ENCODE peak calls at places on chromosome 22, in nine cellular contexts. L is heart left ventricle, I is fibroblast of lung, X is A549, B is GM23248, Z is adrenal gland, V is colonic mucosa, Y is aorta, K is AG04450. A is an unnamed sample.

GRCh38 chr22:22099833-22100812 is 117.5 kb upstream of the TOP3B start:
- DNase-seq in L (no peak), I (no peak), X (no peak), B (peak; percentile 38), Z (no peak), V (no peak), Y (no peak), K (no peak), A (no peak)

GRCh38 chr22:45226681-45227186 is 14.0 kb downstream of the KIAA0930 start:
- DNase-seq in L (no peak), I (no peak), X (no peak), B (peak; percentile 66), Z (no peak), V (no peak), Y (peak; percentile 73), K (no peak), A (no peak)

GRCh38 chr22:22927196-22927887 is 39.7 kb downstream of the IGLL5 start:
- DNase-seq in L (no peak), I (no peak), X (no peak), B (peak; percentile 37), Z (no peak), V (no peak), Y (no peak), K (no peak), A (no peak)

GRCh38 chr22:39727541-39727940 is 157.0 kb downstream of the CACNA1I start:
- DNase-seq in L (no peak), I (peak; percentile 31), X (peak; percentile 24), B (no peak), Z (no peak), V (no peak), Y (peak; percentile 23), K (no peak), A (no peak)

GRCh38 chr22:31179345-31179744 is 19.4 kb downstream of the RNF185 start:
- DNase-seq in L (no peak), I (no peak), X (no peak), B (peak; percentile 76), Z (no peak), V (peak; percentile 63), Y (no peak), K (no peak), A (no peak)

GRCh38 chr22:49212466-49212865 is 615.2 kb downstream of the BRD1 start:
- DNase-seq in L (peak; percentile 2), I (no peak), X (no peak), B (no peak), Z (peak; percentile 7), V (no peak), Y (peak; percentile 63), K (no peak), A (no peak)

GRCh38 chr22:46319319-46319718 is 16.2 kb upstream of the TRMU start:
- DNase-seq in L (no peak), I (no peak), X (no peak), B (no peak), Z (no peak), V (no peak), Y (peak; percentile 41), K (no peak), A (no peak)

GRCh38 chr22:48307941-48308340 is 1519.7 kb downstream of the BRD1 start:
- DNase-seq in L (no peak), I (no peak), X (no peak), B (no peak), Z (no peak), V (peak; percentile 4), Y (no peak), K (no peak), A (no peak)

GRCh38 chr22:24402460-24403192 is 24.8 kb upstream of the ADORA2A start:
- DNase-seq in L (peak; percentile 89), I (peak; percentile 86), X (peak; percentile 60), B (peak; percentile 92), Z (peak; percentile 85), V (peak; percentile 95), Y (peak; percentile 86), K (peak; percentile 60), A (no peak)

GRCh38 chr22:23061471-23062280 is 8.6 kb upstream of the GNAZ start:
- DNase-seq in L (no peak), I (no peak), X (no peak), B (no peak), Z (peak; percentile 8), V (no peak), Y (peak; percentile 43), K (no peak), A (no peak)

GRCh38 chr22:41526802-41527799 is 17.2 kb downstream of the POLR3H start:
- DNase-seq in L (no peak), I (peak; percentile 32), X (peak; percentile 66), B (peak; percentile 60), Z (peak; percentile 67), V (peak; percentile 50), Y (peak; percentile 88), K (no peak), A (peak; percentile 49)

GRCh38 chr22:41526226-41526531 is 18.1 kb downstream of the POLR3H start:
- DNase-seq in L (no peak), I (no peak), X (no peak), B (no peak), Z (no peak), V (no peak), Y (no peak), K (no peak), A (no peak)

GRCh38 chr22:41524809-41525449 is 19.3 kb downstream of the POLR3H start:
- DNase-seq in L (no peak), I (no peak), X (no peak), B (no peak), Z (no peak), V (peak; percentile 38), Y (peak; percentile 79), K (no peak), A (peak; percentile 65)

GRCh38 chr22:41524283-41524682 is 20.0 kb downstream of the POLR3H start:
- DNase-seq in L (peak; percentile 60), I (peak; percentile 90), X (no peak), B (no peak), Z (peak; percentile 70), V (peak; percentile 40), Y (peak; percentile 89), K (peak; percentile 50), A (no peak)

DNA sequence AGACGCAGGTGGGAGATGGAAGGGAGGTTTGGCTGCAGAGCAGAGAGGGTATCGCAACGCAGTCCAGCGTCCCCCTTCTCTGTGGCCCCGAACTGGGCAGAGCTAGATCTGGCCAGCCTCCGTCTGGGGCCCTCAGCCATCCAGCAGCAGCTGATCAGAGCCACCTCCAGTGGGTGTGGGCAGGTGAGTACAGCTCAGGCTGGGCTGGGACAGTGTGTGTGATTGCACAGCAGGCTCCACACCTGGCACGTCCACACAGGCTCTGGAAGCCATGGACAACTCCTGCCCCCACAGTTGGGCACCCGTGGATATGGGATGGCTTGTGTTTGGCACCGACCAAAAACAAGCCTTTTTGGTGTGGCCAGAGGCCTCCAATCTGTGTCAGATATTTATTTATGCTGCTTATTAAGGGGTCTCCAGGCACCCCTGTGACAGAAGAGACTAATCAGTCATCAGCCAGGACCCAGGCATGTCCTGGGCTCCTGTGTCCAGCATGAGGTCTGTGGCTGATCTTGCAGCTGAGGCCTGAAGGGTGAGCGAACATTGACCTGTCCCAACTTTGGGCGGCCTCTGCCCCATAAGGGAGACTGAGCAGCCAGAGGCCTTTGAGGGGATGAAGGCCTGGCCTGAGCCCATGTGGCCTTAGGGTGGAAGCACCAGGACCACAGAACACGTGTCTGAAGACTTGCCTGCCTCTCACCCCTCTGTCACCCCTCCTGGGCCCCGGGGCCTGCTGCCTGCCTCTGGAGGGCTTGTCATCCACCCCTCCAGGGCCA is 18.6 kb downstream of the POLR3H start:
- DNase-seq in L (no peak), I (no peak), X (no peak), B (no peak), Z (no peak), V (no peak), Y (peak; percentile 72), K (no peak), A (no peak)
- H3K27ac ChIP-seq in L (peak overlapping the region; percentile 92), I (peak overlapping the region; percentile 98), X (no peak overlapping the region), B (no peak overlapping the region), Z (peak overlapping the region; percentile 91), V (peak overlapping the region; percentile 70), Y (peak overlapping the region; percentile 78), K (peak overlapping the region; percentile 98), A (peak overlapping the region; percentile 55)

GRCh38 chr22:36065462-36065774 is 36.8 kb upstream of the RBFOX2 start:
- DNase-seq in L (no peak), I (no peak), X (no peak), B (no peak), Z (no peak), V (no peak), Y (no peak), K (no peak), A (no peak)
- H3K27ac ChIP-seq in L (peak overlapping the region; percentile 90), I (peak overlapping the region; percentile 78), X (peak overlapping the region; percentile 88), B (peak overlapping the region; percentile 88), Z (peak overlapping the region; percentile 89), V (peak overlapping the region; percentile 53), Y (peak overlapping the region; percentile 37), K (peak overlapping the region; percentile 78), A (no peak overlapping the region)

GRCh38 chr22:38251355-38251720 is 21.5 kb downstream of the TMEM184B start:
- DNase-seq in L (no peak), I (no peak), X (no peak), B (no peak), Z (no peak), V (no peak), Y (no peak), K (no peak), A (no peak)

GRCh38 chr22:38250642-38251354 is 22.0 kb downstream of the TMEM184B start:
- DNase-seq in L (no peak), I (no peak), X (no peak), B (peak; percentile 36), Z (no peak), V (no peak), Y (no peak), K (no peak), A (no peak)

GRCh38 chr22:38249301-38249700 is 23.5 kb downstream of the TMEM184B start:
- DNase-seq in L (no peak), I (no peak), X (no peak), B (no peak), Z (no peak), V (no peak), Y (no peak), K (no peak), A (no peak)

GRCh38 chr22:38248280-38248679 is 24.5 kb downstream of the TMEM184B start:
- DNase-seq in L (no peak), I (no peak), X (no peak), B (no peak), Z (no peak), V (no peak), Y (no peak), K (no peak), A (no peak)

GRCh38 chr22:38249803-38250641 is 22.8 kb downstream of the TMEM184B start:
- DNase-seq in L (no peak), I (no peak), X (no peak), B (no peak), Z (no peak), V (no peak), Y (no peak), K (no peak), A (no peak)
- H3K27ac ChIP-seq in L (no peak overlapping the region), I (no peak overlapping the region), X (no peak overlapping the region), B (no peak overlapping the region), Z (no peak overlapping the region), V (no peak overlapping the region), Y (no peak overlapping the region), K (no peak overlapping the region), A (no peak overlapping the region)

GRCh38 chr22:50535113-50535512 is 5.3 kb upstream of the TYMP start:
- DNase-seq in L (no peak), I (no peak), X (no peak), B (no peak), Z (no peak), V (no peak), Y (no peak), K (no peak), A (peak; percentile 5)
- H3K27ac ChIP-seq in L (no peak overlapping the region), I (no peak overlapping the region), X (no peak overlapping the region), B (no peak overlapping the region), Z (no peak overlapping the region), V (no peak overlapping the region), Y (no peak overlapping the region), K (no peak overlapping the region), A (no peak overlapping the region)